ENCODE peak calls at places on chromosome 3, in ten cellular contexts. One of them, this sample, is unnamed.

GRCh38 chr3:157705258-157705657 is 202.0 kb upstream of the VEPH1 start:
- DNase-seq in AG04450: no peak
- DNase-seq in psoas muscle: no peak
- DNase-seq in endothelial cell of umbilical vein: no peak
- DNase-seq in AG10803: no peak
- DNase-seq in heart left ventricle: no peak
- DNase-seq in neural crest cell: no peak
- DNase-seq in spleen: no peak
- DNase-seq in HL-60: no peak
- DNase-seq in mucosa of descending colon: no peak
- DNase-seq in this sample: no peak

GRCh38 chr3:126131881-126132750 is 48.2 kb upstream of the SLC41A3 start:
- DNase-seq in mucosa of descending colon: peak
- DNase-seq in spleen: peak
- DNase-seq in psoas muscle: peak
- DNase-seq in endothelial cell of umbilical vein: no peak
- DNase-seq in heart left ventricle: no peak
- DNase-seq in neural crest cell: no peak
- DNase-seq in AG04450: no peak
- DNase-seq in AG10803: no peak
- DNase-seq in HL-60: no peak
- DNase-seq in this sample: no peak

GRCh38 chr3:71859128-71859519 is 74.2 kb upstream of the PROK2 start:
- DNase-seq in endothelial cell of umbilical vein: peak
- DNase-seq in HL-60: peak
- DNase-seq in AG10803: peak
- DNase-seq in neural crest cell: no peak
- DNase-seq in AG04450: no peak
- DNase-seq in heart left ventricle: no peak
- DNase-seq in psoas muscle: no peak
- DNase-seq in spleen: no peak
- DNase-seq in mucosa of descending colon: no peak
- DNase-seq in this sample: peak

GRCh38 chr3:113211370-113212154 is at the start of gene BOC:
- DNase-seq in HL-60: no peak
- DNase-seq in psoas muscle: peak
- DNase-seq in AG04450: no peak
- DNase-seq in spleen: no peak
- DNase-seq in heart left ventricle: peak
- DNase-seq in neural crest cell: peak
- DNase-seq in mucosa of descending colon: peak
- DNase-seq in endothelial cell of umbilical vein: peak
- DNase-seq in AG10803: peak
- DNase-seq in this sample: peak

GRCh38 chr3:187926620-187927019 is 181.4 kb upstream of the BCL6 start:
- DNase-seq in AG10803: no peak
- DNase-seq in heart left ventricle: no peak
- DNase-seq in mucosa of descending colon: no peak
- DNase-seq in psoas muscle: no peak
- DNase-seq in AG04450: no peak
- DNase-seq in spleen: no peak
- DNase-seq in endothelial cell of umbilical vein: no peak
- DNase-seq in neural crest cell: no peak
- DNase-seq in HL-60: no peak
- DNase-seq in this sample: no peak

GRCh38 chr3:132509506-132509905 is 87.6 kb upstream of the ACKR4 start:
- DNase-seq in neural crest cell: no peak
- DNase-seq in endothelial cell of umbilical vein: no peak
- DNase-seq in AG04450: no peak
- DNase-seq in mucosa of descending colon: no peak
- DNase-seq in spleen: no peak
- DNase-seq in AG10803: no peak
- DNase-seq in psoas muscle: no peak
- DNase-seq in HL-60: no peak
- DNase-seq in heart left ventricle: no peak
- DNase-seq in this sample: no peak

GRCh38 chr3:65960087-65960486 is 78.6 kb downstream of the MAGI1 start:
- DNase-seq in AG04450: no peak
- DNase-seq in psoas muscle: no peak
- DNase-seq in AG10803: peak
- DNase-seq in endothelial cell of umbilical vein: no peak
- DNase-seq in HL-60: no peak
- DNase-seq in neural crest cell: no peak
- DNase-seq in heart left ventricle: no peak
- DNase-seq in mucosa of descending colon: no peak
- DNase-seq in spleen: no peak
- DNase-seq in this sample: no peak

GRCh38 chr3:8837172-8837571 is 67.8 kb upstream of the OXTR start:
- DNase-seq in psoas muscle: no peak
- DNase-seq in AG10803: peak
- DNase-seq in endothelial cell of umbilical vein: no peak
- DNase-seq in mucosa of descending colon: no peak
- DNase-seq in heart left ventricle: no peak
- DNase-seq in neural crest cell: no peak
- DNase-seq in AG04450: no peak
- DNase-seq in spleen: no peak
- DNase-seq in HL-60: no peak
- DNase-seq in this sample: no peak

GRCh38 chr3:176041812-176042211 is 1155.5 kb downstream of the TBL1XR1 start:
- DNase-seq in mucosa of descending colon: no peak
- DNase-seq in spleen: no peak
- DNase-seq in neural crest cell: no peak
- DNase-seq in heart left ventricle: no peak
- DNase-seq in AG04450: peak
- DNase-seq in AG10803: peak
- DNase-seq in endothelial cell of umbilical vein: no peak
- DNase-seq in psoas muscle: no peak
- DNase-seq in HL-60: no peak
- DNase-seq in this sample: no peak

DNA sequence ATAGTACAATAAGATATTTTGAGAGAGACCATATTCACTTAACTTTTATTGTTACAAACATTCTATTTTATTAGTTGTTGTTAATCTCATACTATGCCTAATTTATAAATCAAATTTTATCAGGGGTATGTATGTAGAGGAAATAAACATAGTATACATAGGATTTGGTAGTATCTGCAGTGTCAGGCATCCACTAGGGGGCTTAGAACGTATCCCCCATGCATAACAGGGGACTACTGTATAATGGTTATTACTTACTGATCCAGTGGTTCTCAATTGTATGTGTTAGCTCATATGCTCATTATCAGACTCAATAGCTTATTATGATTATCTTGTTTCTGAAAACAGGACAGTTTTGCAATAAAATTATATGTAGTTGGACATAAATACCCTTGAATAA is 27.6 kb downstream of the CMC1 start:
- DNase-seq in psoas muscle: no peak
- DNase-seq in endothelial cell of umbilical vein: no peak
- DNase-seq in mucosa of descending colon: no peak
- DNase-seq in AG10803: no peak
- DNase-seq in heart left ventricle: no peak
- DNase-seq in HL-60: no peak
- DNase-seq in neural crest cell: no peak
- DNase-seq in AG04450: no peak
- DNase-seq in spleen: no peak
- DNase-seq in this sample: no peak
- TF ChIP-seq CTCF in psoas muscle: no peak
- TF ChIP-seq CTCF in endothelial cell of umbilical vein: peak
- TF ChIP-seq CTCF in mucosa of descending colon: no peak
- TF ChIP-seq CTCF in AG10803: no peak
- TF ChIP-seq CTCF in heart left ventricle: no peak
- TF ChIP-seq CTCF in HL-60: no peak
- TF ChIP-seq CTCF in neural crest cell: peak
- TF ChIP-seq CTCF in AG04450: peak
- TF ChIP-seq CTCF in spleen: no peak
- TF ChIP-seq CTCF in this sample: peak

DNA sequence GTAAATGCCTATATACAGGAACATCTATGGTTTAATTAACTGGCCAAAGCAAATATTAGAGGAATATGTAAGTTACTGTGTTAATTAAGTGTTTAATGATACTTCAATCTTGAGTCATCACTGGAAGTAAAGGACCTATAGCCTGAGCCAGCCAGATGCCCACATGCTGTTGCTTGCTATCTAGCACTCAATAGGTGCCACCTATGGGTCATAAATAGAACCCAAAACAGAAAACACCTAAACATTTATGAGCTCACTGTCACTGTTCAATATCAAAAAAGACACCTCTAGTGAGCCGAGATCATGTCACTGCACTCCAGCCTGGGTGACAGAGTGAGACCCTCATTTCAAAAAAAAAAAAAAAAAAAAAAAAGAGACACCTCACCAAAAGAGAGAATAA is 48.4 kb upstream of the IP6K2 start:
- DNase-seq in endothelial cell of umbilical vein: no peak
- DNase-seq in AG10803: no peak
- DNase-seq in spleen: no peak
- DNase-seq in neural crest cell: no peak
- DNase-seq in heart left ventricle: no peak
- DNase-seq in psoas muscle: no peak
- DNase-seq in HL-60: no peak
- DNase-seq in AG04450: no peak
- DNase-seq in mucosa of descending colon: no peak
- DNase-seq in this sample: no peak
- TF ChIP-seq CTCF in endothelial cell of umbilical vein: peak
- TF ChIP-seq CTCF in AG10803: no peak
- TF ChIP-seq CTCF in spleen: no peak
- TF ChIP-seq CTCF in neural crest cell: peak
- TF ChIP-seq CTCF in heart left ventricle: no peak
- TF ChIP-seq CTCF in psoas muscle: no peak
- TF ChIP-seq CTCF in HL-60: no peak
- TF ChIP-seq CTCF in AG04450: peak
- TF ChIP-seq CTCF in mucosa of descending colon: no peak
- TF ChIP-seq CTCF in this sample: no peak

GRCh38 chr3:127384717-127385539 is 97.1 kb upstream of the PRR20G start:
- DNase-seq in spleen: peak
- DNase-seq in psoas muscle: no peak
- DNase-seq in HL-60: no peak
- DNase-seq in neural crest cell: no peak
- DNase-seq in AG10803: no peak
- DNase-seq in endothelial cell of umbilical vein: no peak
- DNase-seq in mucosa of descending colon: no peak
- DNase-seq in heart left ventricle: no peak
- DNase-seq in AG04450: no peak
- DNase-seq in this sample: no peak
- TF ChIP-seq CTCF in spleen: no peak
- TF ChIP-seq CTCF in psoas muscle: no peak
- TF ChIP-seq CTCF in HL-60: no peak
- TF ChIP-seq CTCF in neural crest cell: no peak
- TF ChIP-seq CTCF in AG10803: no peak
- TF ChIP-seq CTCF in endothelial cell of umbilical vein: no peak
- TF ChIP-seq CTCF in mucosa of descending colon: no peak
- TF ChIP-seq CTCF in heart left ventricle: no peak
- TF ChIP-seq CTCF in AG04450: no peak
- TF ChIP-seq CTCF in this sample: no peak

GRCh38 chr3:50214824-50215223 is 9.8 kb downstream of the SLC38A3 start:
- DNase-seq in spleen: no peak
- DNase-seq in psoas muscle: no peak
- DNase-seq in heart left ventricle: no peak
- DNase-seq in HL-60: no peak
- DNase-seq in mucosa of descending colon: no peak
- DNase-seq in AG04450: no peak
- DNase-seq in neural crest cell: no peak
- DNase-seq in AG10803: no peak
- DNase-seq in endothelial cell of umbilical vein: no peak
- DNase-seq in this sample: no peak
- TF ChIP-seq CTCF in spleen: no peak
- TF ChIP-seq CTCF in psoas muscle: no peak
- TF ChIP-seq CTCF in heart left ventricle: no peak
- TF ChIP-seq CTCF in HL-60: no peak
- TF ChIP-seq CTCF in mucosa of descending colon: no peak
- TF ChIP-seq CTCF in AG04450: no peak
- TF ChIP-seq CTCF in neural crest cell: no peak
- TF ChIP-seq CTCF in AG10803: no peak
- TF ChIP-seq CTCF in endothelial cell of umbilical vein: no peak
- TF ChIP-seq CTCF in this sample: no peak

DNA sequence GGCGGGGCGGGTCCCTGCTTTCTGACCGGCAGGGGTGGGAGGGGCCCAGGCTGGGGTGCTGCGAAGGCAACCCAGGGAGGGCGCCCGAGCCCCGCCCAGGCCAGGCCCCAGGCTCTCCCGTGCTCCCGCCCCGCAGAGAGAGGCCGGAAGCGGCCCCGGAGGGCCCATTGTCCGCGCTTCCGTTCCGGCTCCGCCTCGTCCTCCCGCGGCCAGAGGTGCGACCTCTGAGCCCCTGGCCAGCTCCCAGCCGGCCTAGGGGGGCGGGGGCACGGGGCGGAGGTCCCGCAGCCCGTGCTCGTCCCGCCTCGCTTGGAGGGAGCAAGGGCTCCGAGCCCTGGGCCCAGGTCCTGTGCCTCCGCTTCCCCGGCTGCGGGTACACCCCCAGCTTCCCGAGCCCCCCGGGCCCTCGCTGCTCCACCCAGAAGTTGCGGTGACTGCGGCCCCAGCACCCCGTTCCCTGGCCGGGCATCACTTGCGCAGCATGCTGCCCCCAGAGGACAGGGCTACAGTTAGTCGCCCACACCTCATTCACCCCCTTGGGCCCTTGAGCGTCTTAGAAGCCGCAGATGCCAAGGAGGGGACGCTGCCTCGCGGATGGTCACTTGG is 20.4 kb upstream of the PLXND1 start:
- DNase-seq in endothelial cell of umbilical vein: peak
- DNase-seq in neural crest cell: peak
- DNase-seq in HL-60: peak
- DNase-seq in spleen: peak
- DNase-seq in AG04450: no peak
- DNase-seq in mucosa of descending colon: peak
- DNase-seq in heart left ventricle: peak
- DNase-seq in AG10803: peak
- DNase-seq in psoas muscle: peak
- DNase-seq in this sample: peak
- TF ChIP-seq CTCF in endothelial cell of umbilical vein: peak
- TF ChIP-seq CTCF in neural crest cell: no peak
- TF ChIP-seq CTCF in HL-60: no peak
- TF ChIP-seq CTCF in spleen: no peak
- TF ChIP-seq CTCF in AG04450: no peak
- TF ChIP-seq CTCF in mucosa of descending colon: no peak
- TF ChIP-seq CTCF in heart left ventricle: no peak
- TF ChIP-seq CTCF in AG10803: no peak
- TF ChIP-seq CTCF in psoas muscle: peak
- TF ChIP-seq CTCF in this sample: peak